ENCODE peak calls at places on chromosomes 2 and 18, in six cellular contexts. O, G, B, Y, S and V are unnamed samples.
A peak's percentile ranks its signal among the peaks of the same experiment; 100 is the strongest.

GRCh38 chr2:218026676-218027425 is 24.1 kb upstream of the TNS1 start:
- DNase-seq in O (no peak), G (no peak), B (no peak), Y (no peak), S (no peak), V (no peak)

GRCh38 chr2:74554821-74555531 is 456 bp downstream of the DOK1 start:
- DNase-seq in O (peak; percentile 67), G (peak; percentile 66), B (peak; percentile 73), Y (peak; percentile 61), S (peak; percentile 79), V (peak; percentile 55)

GRCh38 chr2:46158661-46159060 is 138.5 kb upstream of the EPAS1 start:
- DNase-seq in O (no peak), G (no peak), B (no peak), Y (no peak), S (no peak), V (no peak)

GRCh38 chr2:134445981-134446380 is 192.1 kb downstream of the MGAT5 start:
- DNase-seq in O (no peak), G (no peak), B (no peak), Y (no peak), S (peak; percentile 18), V (no peak)

GRCh38 chr2:109171444-109172334 is 42.7 kb downstream of the SH3RF3 start:
- DNase-seq in O (peak; percentile 98), G (no peak), B (peak; percentile 74), Y (no peak), S (no peak), V (no peak)

GRCh38 chr2:84911135-84911678 is 5.8 kb downstream of the TMSB10 start:
- DNase-seq in O (no peak), G (no peak), B (no peak), Y (no peak), S (no peak), V (no peak)

GRCh38 chr2:147173186-147173575 is 671.6 kb upstream of the ACVR2A start:
- DNase-seq in O (peak; percentile 87), G (no peak), B (peak; percentile 21), Y (no peak), S (no peak), V (no peak)

GRCh38 chr2:185787530-185788145 is 49.0 kb downstream of the FSIP2 start:
- DNase-seq in O (peak; percentile 74), G (no peak), B (no peak), Y (no peak), S (no peak), V (no peak)

GRCh38 chr2:88654714-88655113 is 27.4 kb upstream of the EIF2AK3 start:
- DNase-seq in O (peak; percentile 69), G (no peak), B (no peak), Y (no peak), S (no peak), V (no peak)

GRCh38 chr2:164032995-164033394 is 297.2 kb upstream of the FIGN start:
- DNase-seq in O (no peak), G (no peak), B (no peak), Y (no peak), S (no peak), V (peak; percentile 30)

GRCh38 chr2:157364257-157364974 is 38.8 kb upstream of the ERMN start:
- DNase-seq in O (peak; percentile 16), G (no peak), B (no peak), Y (peak; percentile 78), S (no peak), V (peak; percentile 39)

GRCh38 chr2:204691911-204692510 is 146.7 kb downstream of the PARD3B start:
- DNase-seq in O (peak; percentile 91), G (peak; percentile 85), B (peak; percentile 85), Y (peak; percentile 71), S (peak; percentile 81), V (peak; percentile 51)

GRCh38 chr2:36478332-36478738 is 119.6 kb downstream of the FEZ2 start:
- DNase-seq in O (peak; percentile 96), G (no peak), B (peak; percentile 61), Y (no peak), S (no peak), V (no peak)

GRCh38 chr2:23618696-23619530 is 233.9 kb downstream of the KLHL29 start:
- DNase-seq in O (peak; percentile 21), G (no peak), B (no peak), Y (no peak), S (no peak), V (no peak)

GRCh38 chr2:168528016-168528415 is 71.9 kb downstream of the CERS6 start:
- DNase-seq in O (no peak), G (no peak), B (no peak), Y (no peak), S (no peak), V (no peak)

GRCh38 chr2:100629309-100629708 is 66.5 kb downstream of the PDCL3 start:
- DNase-seq in O (no peak), G (no peak), B (no peak), Y (no peak), S (no peak), V (no peak)

GRCh38 chr2:105814291-105814940 is 69.7 kb downstream of the NCK2 start:
- DNase-seq in O (peak; percentile 4), G (no peak), B (no peak), Y (no peak), S (no peak), V (no peak)

GRCh38 chr2:71333619-71334018 is 2.0 kb downstream of the ZNF638 start:
- DNase-seq in O (peak; percentile 16), G (no peak), B (no peak), Y (no peak), S (no peak), V (peak; percentile 5)

GRCh38 chr2:158724803-158725271 is 70.3 kb upstream of the DAPL1 start:
- DNase-seq in O (no peak), G (no peak), B (peak; percentile 42), Y (no peak), S (no peak), V (no peak)

DNA sequence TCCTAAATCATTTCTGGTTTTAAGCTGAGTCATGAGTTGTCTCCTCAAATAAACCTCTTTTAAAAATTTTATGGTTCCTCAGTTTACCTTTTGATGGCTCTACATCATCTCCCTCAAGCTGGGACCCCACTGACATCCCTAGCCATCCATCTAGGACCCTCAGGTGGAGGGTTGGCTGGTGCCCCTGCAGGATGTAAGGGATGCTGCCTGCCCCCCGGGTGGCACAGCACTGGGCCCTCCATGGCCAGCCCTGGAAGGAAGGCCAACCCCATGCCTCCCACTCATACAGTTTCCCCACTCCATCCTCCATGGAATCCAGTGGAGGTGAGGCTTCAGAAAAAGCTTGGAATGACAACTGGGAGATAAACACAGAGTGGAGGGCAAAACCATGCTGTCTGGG is 17.2 kb upstream of the GPC1 start:
- DNase-seq in O (no peak), G (no peak), B (no peak), Y (no peak), S (no peak), V (no peak)
- H2AFZ ChIP-seq in O (no peak overlapping the region), G (no peak overlapping the region), B (no peak overlapping the region), Y (no peak overlapping the region), S (no peak overlapping the region), V (no peak overlapping the region)

GRCh38 chr2:19503406-19503805 is 145.0 kb upstream of the OSR1 start:
- DNase-seq in O (no peak), G (no peak), B (no peak), Y (no peak), S (no peak), V (no peak)

GRCh38 chr2:19503915-19504314 is 145.5 kb upstream of the OSR1 start:
- DNase-seq in O (no peak), G (no peak), B (no peak), Y (no peak), S (no peak), V (no peak)

GRCh38 chr2:19507137-19507536 is 148.7 kb upstream of the OSR1 start:
- DNase-seq in O (no peak), G (no peak), B (no peak), Y (no peak), S (no peak), V (no peak)

GRCh38 chr2:19504400-19505198 is 146.2 kb upstream of the OSR1 start:
- DNase-seq in O (no peak), G (no peak), B (peak; percentile 26), Y (no peak), S (no peak), V (no peak)

DNA sequence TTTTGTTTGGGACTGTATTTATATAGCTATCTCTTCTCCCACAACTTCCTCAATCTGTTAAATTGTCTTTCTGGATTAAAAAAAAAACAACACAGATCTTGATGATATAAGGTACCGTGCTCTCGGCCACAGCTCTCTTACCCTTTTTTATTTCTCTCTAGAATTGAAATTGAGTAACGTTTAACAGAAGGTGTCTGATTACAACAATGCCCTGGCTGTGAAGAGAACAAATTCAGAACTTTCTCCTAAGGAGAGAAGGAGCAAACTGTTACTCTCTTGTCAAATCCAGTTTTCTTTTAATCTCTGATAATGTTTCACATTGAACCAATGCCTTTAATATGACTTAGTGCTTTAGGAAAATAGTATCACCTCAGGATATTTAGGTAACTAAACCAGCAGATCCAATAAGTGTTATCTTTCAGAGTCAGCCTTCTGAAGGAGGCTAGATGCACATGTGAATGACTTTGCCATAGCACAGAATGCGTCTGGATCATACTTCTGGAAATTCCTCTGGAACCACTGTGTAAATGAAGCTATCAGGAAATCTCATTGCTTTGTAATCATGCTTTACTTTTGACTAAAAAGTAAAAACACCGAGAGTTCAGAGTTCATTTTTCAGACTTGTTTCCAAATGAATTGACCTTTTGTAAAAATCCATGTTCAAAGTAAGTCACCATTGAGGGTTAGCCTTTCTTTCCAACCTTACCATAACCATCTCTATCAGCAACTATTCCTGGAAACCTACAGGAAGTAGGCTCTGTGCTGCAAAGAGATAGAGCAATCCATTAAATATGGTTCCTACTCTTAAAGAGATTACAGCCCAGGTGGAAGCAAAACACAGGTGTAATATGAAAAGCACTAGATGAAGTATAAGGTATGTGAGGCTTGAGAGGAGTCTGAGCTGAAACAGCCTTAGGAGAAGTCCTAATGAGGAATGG is 147.0 kb upstream of the OSR1 start:
- DNase-seq in O (no peak), G (no peak), B (no peak), Y (no peak), S (no peak), V (no peak)
- TF ChIP-seq EZH2phosphoT487 in O (no peak), G (no peak), B (no peak), Y (no peak), S (no peak), V (no peak)

DNA sequence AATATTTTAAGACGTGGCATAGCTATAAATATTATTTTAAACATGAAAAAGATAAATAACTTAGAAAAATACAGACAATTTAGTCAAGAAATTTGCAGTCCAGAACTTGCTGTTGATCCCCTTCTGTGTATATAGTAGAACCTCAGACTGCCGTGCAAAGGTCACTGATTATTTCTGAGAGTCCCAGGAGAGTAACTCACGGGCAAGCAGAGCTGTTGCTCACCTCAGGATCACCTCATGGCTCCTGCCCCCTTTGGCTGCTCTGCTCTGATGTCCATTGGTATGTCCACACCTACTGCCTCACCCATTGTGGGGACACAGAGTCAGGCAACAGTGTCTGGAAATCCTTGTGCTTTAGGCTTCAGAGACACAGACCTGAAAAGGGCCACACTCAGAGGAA is 392.9 kb upstream of the CELF4 start:
- DNase-seq in O (no peak), G (no peak), B (peak; percentile 60), Y (no peak), S (no peak), V (no peak)
- H2AFZ ChIP-seq in O (no peak overlapping the region), G (no peak overlapping the region), B (no peak overlapping the region), Y (no peak overlapping the region), S (no peak overlapping the region), V (no peak overlapping the region)

DNA sequence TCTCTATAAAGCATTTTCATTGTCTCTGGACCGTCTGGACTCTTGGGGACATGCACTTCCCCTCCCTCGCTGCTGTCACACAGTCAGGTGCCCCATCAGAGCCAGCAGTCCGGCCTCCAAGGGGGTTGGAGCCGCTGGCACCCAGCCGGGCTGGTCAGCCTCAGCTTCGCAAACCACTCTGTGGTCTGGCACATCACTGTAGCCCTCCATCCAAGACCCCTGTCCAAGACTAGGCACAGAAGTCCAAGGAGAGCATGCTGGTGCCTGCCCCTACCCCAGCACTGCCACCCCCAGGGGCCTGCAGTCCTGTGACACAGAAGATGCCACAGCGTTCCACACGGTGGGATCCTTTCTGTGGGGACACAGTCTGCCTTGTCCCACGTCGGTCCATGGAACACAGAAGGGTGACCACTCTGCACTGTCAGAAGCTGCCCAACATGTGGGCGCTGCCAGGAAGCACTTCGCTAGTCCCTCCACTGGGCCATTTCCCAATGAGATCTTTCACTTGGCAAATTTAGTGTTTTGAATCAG is 114.8 kb upstream of the GPC1 start:
- DNase-seq in O (peak; percentile 37), G (no peak), B (no peak), Y (no peak), S (no peak), V (no peak)
- TF ChIP-seq EZH2phosphoT487 in O (no peak), G (no peak), B (no peak), Y (no peak), S (no peak), V (no peak)